ENCODE peak calls at places on chromosomes 12 and 14, in six cellular contexts. One of them, this sample, is unnamed.

GRCh38 chr12:98355322-98355721 is 160.1 kb upstream of the TMPO start:
- DNase-seq in psoas muscle: no peak
- DNase-seq in prostate gland: no peak
- DNase-seq in AG04449: peak; percentile 19
- DNase-seq in GM12864: no peak
- DNase-seq in mucosa of descending colon: no peak
- DNase-seq in this sample: no peak

GRCh38 chr12:57086951-57087688 is 1.8 kb upstream of the NAB2 start:
- DNase-seq in mucosa of descending colon: peak; percentile 88
- DNase-seq in AG04449: no peak
- DNase-seq in psoas muscle: peak; percentile 95
- DNase-seq in GM12864: peak; percentile 68
- DNase-seq in prostate gland: peak; percentile 90
- DNase-seq in this sample: no peak

GRCh38 chr14:89028462-89029134 is 204.1 kb downstream of the TTC8 start:
- DNase-seq in mucosa of descending colon: no peak
- DNase-seq in prostate gland: no peak
- DNase-seq in psoas muscle: no peak
- DNase-seq in AG04449: no peak
- DNase-seq in GM12864: no peak
- DNase-seq in this sample: no peak

GRCh38 chr14:40216976-40217375 is 784.7 kb upstream of the FBXO33 start:
- DNase-seq in prostate gland: no peak
- DNase-seq in GM12864: no peak
- DNase-seq in psoas muscle: no peak
- DNase-seq in AG04449: no peak
- DNase-seq in mucosa of descending colon: no peak
- DNase-seq in this sample: no peak

GRCh38 chr12:121797937-121798801 is 4.7 kb upstream of the RHOF start:
- DNase-seq in AG04449: no peak
- DNase-seq in mucosa of descending colon: peak; percentile 90
- DNase-seq in prostate gland: no peak
- DNase-seq in GM12864: no peak
- DNase-seq in psoas muscle: peak; percentile 81
- DNase-seq in this sample: no peak

GRCh38 chr14:53432378-53432802 is 279.3 kb upstream of the DDHD1 start:
- DNase-seq in AG04449: no peak
- DNase-seq in GM12864: peak; percentile 5
- DNase-seq in prostate gland: no peak
- DNase-seq in psoas muscle: no peak
- DNase-seq in mucosa of descending colon: no peak
- DNase-seq in this sample: no peak

GRCh38 chr14:45519770-45520169 is 266.8 kb upstream of the MIS18BP1 start:
- DNase-seq in GM12864: no peak
- DNase-seq in mucosa of descending colon: no peak
- DNase-seq in AG04449: no peak
- DNase-seq in prostate gland: no peak
- DNase-seq in psoas muscle: no peak
- DNase-seq in this sample: no peak

GRCh38 chr12:128684357-128684756 is 139.4 kb downstream of the SLC15A4 start:
- DNase-seq in prostate gland: no peak
- DNase-seq in GM12864: no peak
- DNase-seq in mucosa of descending colon: no peak
- DNase-seq in AG04449: no peak
- DNase-seq in psoas muscle: no peak
- DNase-seq in this sample: no peak

GRCh38 chr12:81798294-81798693 is 39.1 kb upstream of the PPFIA2 start:
- DNase-seq in AG04449: no peak
- DNase-seq in prostate gland: no peak
- DNase-seq in mucosa of descending colon: no peak
- DNase-seq in GM12864: no peak
- DNase-seq in psoas muscle: no peak
- DNase-seq in this sample: no peak

GRCh38 chr14:56648508-56649301 is 69.1 kb downstream of the TMEM260 start:
- DNase-seq in AG04449: no peak
- DNase-seq in prostate gland: no peak
- DNase-seq in mucosa of descending colon: no peak
- DNase-seq in psoas muscle: no peak
- DNase-seq in GM12864: no peak
- DNase-seq in this sample: no peak

GRCh38 chr12:108473400-108474055 is 41.5 kb upstream of the FICD start:
- DNase-seq in AG04449: no peak
- DNase-seq in mucosa of descending colon: no peak
- DNase-seq in GM12864: no peak
- DNase-seq in prostate gland: no peak
- DNase-seq in psoas muscle: no peak
- DNase-seq in this sample: no peak

GRCh38 chr12:126891789-126892188 is 1375.2 kb upstream of the TMEM132C start:
- DNase-seq in GM12864: no peak
- DNase-seq in mucosa of descending colon: no peak
- DNase-seq in psoas muscle: no peak
- DNase-seq in AG04449: no peak
- DNase-seq in prostate gland: no peak
- DNase-seq in this sample: no peak

GRCh38 chr14:99261916-99262787 is 9.8 kb downstream of the BCL11B start:
- DNase-seq in mucosa of descending colon: no peak
- DNase-seq in psoas muscle: no peak
- DNase-seq in prostate gland: no peak
- DNase-seq in AG04449: no peak
- DNase-seq in GM12864: no peak
- DNase-seq in this sample: no peak

GRCh38 chr14:72844528-72844927 is 49.4 kb downstream of the DPF3 start:
- DNase-seq in AG04449: no peak
- DNase-seq in prostate gland: no peak
- DNase-seq in GM12864: no peak
- DNase-seq in mucosa of descending colon: no peak
- DNase-seq in psoas muscle: no peak
- DNase-seq in this sample: no peak

GRCh38 chr12:10189653-10190052 is 10.8 kb downstream of the TMEM52B start:
- DNase-seq in psoas muscle: peak; percentile 23
- DNase-seq in GM12864: no peak
- DNase-seq in AG04449: no peak
- DNase-seq in prostate gland: peak; percentile 37
- DNase-seq in mucosa of descending colon: no peak
- DNase-seq in this sample: no peak

DNA sequence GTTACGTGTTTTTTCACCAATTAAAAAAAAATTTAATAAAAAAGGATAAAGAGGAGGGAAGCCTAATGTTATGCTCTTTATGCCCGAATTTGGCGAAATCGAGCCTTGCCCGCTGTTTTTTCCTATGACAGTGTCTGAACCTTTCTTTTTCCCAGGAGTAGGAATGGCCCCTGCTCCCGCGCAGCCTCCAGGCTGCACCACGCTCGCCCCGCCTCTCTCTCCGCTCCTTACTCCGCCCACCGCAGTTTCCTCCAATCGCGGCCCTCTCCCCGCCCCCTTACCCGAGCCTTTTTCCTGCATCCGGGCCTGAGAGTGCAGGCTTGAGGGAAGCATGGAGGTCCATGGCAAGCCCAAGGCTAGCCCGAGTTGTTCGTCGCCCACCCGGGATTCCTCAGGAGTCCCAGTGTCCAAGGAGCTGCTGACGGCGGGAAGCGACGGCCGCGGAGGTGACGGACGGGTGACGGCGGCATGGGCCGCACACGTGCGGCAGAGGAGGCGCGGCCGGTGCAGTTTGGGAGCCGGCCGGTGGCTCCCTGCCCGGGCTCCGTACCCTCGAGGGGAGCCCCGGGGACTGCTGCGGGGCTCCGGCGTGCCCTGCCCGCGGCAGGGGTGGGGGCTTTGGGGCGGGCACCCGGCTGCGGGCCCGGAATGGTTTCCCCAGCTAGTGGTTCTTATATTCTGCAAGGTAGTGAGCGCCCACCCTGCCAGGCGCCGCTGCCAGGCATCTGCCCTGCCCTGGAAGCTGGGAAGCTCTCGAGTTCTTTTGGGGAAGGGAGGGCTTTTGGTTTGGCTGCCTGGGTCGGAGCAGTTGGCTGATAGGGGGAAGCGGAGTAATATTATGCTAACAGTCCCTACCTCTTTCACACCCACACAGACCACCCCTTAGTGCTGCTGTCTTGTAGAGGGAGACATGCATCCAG is at the start of gene NOPCHAP1:
- DNase-seq in psoas muscle: peak; percentile 94
- DNase-seq in prostate gland: peak; percentile 90
- DNase-seq in mucosa of descending colon: peak; percentile 95
- DNase-seq in AG04449: peak; percentile 9
- DNase-seq in GM12864: peak; percentile 43
- DNase-seq in this sample: peak; percentile 65
- TF ChIP-seq CTCF in psoas muscle: no peak
- TF ChIP-seq CTCF in prostate gland: no peak
- TF ChIP-seq CTCF in mucosa of descending colon: no peak
- TF ChIP-seq CTCF in AG04449: no peak
- TF ChIP-seq CTCF in GM12864: no peak
- TF ChIP-seq CTCF in this sample: no peak

GRCh38 chr12:75334384-75335030 is at the start of gene GLIPR1L1:
- DNase-seq in AG04449: peak; percentile 53
- DNase-seq in mucosa of descending colon: peak; percentile 53
- DNase-seq in GM12864: peak; percentile 62
- DNase-seq in psoas muscle: peak; percentile 79
- DNase-seq in prostate gland: peak; percentile 81
- DNase-seq in this sample: peak; percentile 56
- H3K4me3 ChIP-seq in AG04449: peak within 1 kb of the TSS; percentile 62
- H3K4me3 ChIP-seq in mucosa of descending colon: no peak within 1 kb of the TSS
- H3K4me3 ChIP-seq in GM12864: peak within 1 kb of the TSS; percentile 52
- H3K4me3 ChIP-seq in psoas muscle: peak within 1 kb of the TSS; percentile 51
- H3K4me3 ChIP-seq in prostate gland: peak within 1 kb of the TSS; percentile 15
- H3K4me3 ChIP-seq in this sample: peak within 1 kb of the TSS; percentile 45

GRCh38 chr12:50201987-50202521 is 34.9 kb upstream of the CERS5 start:
- DNase-seq in psoas muscle: no peak
- DNase-seq in mucosa of descending colon: no peak
- DNase-seq in AG04449: peak; percentile 93
- DNase-seq in prostate gland: peak; percentile 67
- DNase-seq in GM12864: no peak
- DNase-seq in this sample: peak; percentile 80
- TF ChIP-seq CTCF in psoas muscle: no peak
- TF ChIP-seq CTCF in mucosa of descending colon: no peak
- TF ChIP-seq CTCF in AG04449: no peak
- TF ChIP-seq CTCF in prostate gland: no peak
- TF ChIP-seq CTCF in GM12864: no peak
- TF ChIP-seq CTCF in this sample: no peak

GRCh38 chr12:51760231-51760630 is 88.3 kb downstream of the FIGNL2 start:
- DNase-seq in psoas muscle: no peak
- DNase-seq in mucosa of descending colon: no peak
- DNase-seq in prostate gland: no peak
- DNase-seq in AG04449: no peak
- DNase-seq in GM12864: no peak
- DNase-seq in this sample: no peak

GRCh38 chr12:51763743-51764142 is 84.8 kb downstream of the FIGNL2 start:
- DNase-seq in prostate gland: no peak
- DNase-seq in mucosa of descending colon: no peak
- DNase-seq in psoas muscle: no peak
- DNase-seq in GM12864: no peak
- DNase-seq in AG04449: no peak
- DNase-seq in this sample: no peak

GRCh38 chr12:51771008-51771407 is 77.5 kb downstream of the FIGNL2 start:
- DNase-seq in AG04449: no peak
- DNase-seq in psoas muscle: no peak
- DNase-seq in mucosa of descending colon: no peak
- DNase-seq in GM12864: no peak
- DNase-seq in prostate gland: no peak
- DNase-seq in this sample: no peak

DNA sequence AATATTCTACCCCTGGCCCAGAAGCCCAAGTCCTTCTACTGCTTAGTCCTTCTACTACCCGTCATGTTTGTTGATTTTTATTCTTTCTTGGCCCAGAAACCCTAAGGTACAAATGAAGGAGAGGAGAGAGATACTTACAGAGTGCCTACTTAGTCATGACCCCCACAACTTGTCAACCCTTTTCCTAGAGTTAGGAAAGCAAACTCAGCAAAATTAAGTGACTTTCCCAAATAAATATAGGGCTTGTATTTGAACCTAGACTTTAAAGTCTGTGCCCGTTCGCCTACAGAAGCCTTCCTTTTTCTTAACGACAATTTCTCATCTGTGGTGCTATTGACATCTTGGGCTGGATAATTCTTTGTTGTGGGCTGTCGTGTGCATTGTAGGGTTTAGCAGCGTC is 82.5 kb downstream of the FIGNL2 start:
- DNase-seq in prostate gland: no peak
- DNase-seq in AG04449: no peak
- DNase-seq in psoas muscle: no peak
- DNase-seq in GM12864: no peak
- DNase-seq in mucosa of descending colon: no peak
- DNase-seq in this sample: no peak
- H3K4me3 ChIP-seq in prostate gland: no peak overlapping the region
- H3K4me3 ChIP-seq in AG04449: no peak overlapping the region
- H3K4me3 ChIP-seq in psoas muscle: no peak overlapping the region
- H3K4me3 ChIP-seq in GM12864: no peak overlapping the region
- H3K4me3 ChIP-seq in mucosa of descending colon: no peak overlapping the region
- H3K4me3 ChIP-seq in this sample: no peak overlapping the region